ENCODE peak calls at places on chromosome 20, in nine cellular contexts. J, N, E, B, Q, G, C, Y and S are unnamed samples.

GRCh38 chr20:52279667-52280180 is 88.1 kb upstream of the ZFP64 start:
- DNase-seq in Q (no peak), B (peak; percentile 85), J (no peak), N (no peak), C (no peak), E (no peak), G (no peak), Y (no peak), S (no peak)

GRCh38 chr20:37515876-37516275 is 5.2 kb upstream of the NNAT start:
- DNase-seq in B (no peak), Q (no peak), G (no peak), E (no peak), N (no peak), J (no peak), C (no peak), Y (no peak), S (no peak)

GRCh38 chr20:3727333-3728035 is 5.0 kb upstream of the HSPA12B start:
- DNase-seq in E (peak; percentile 16), G (no peak), C (no peak), B (peak; percentile 48), Y (peak; percentile 84), N (no peak), J (peak; percentile 66), Q (peak; percentile 29), S (no peak)

GRCh38 chr20:16821211-16822089 is 73.3 kb downstream of the OTOR start:
- DNase-seq in G (peak; percentile 60), Q (peak; percentile 49), J (no peak), E (no peak), C (no peak), B (peak; percentile 48), N (no peak), Y (no peak), S (peak; percentile 51)

GRCh38 chr20:10637062-10637559 is 36.7 kb downstream of the JAG1 start:
- DNase-seq in C (peak; percentile 63), N (no peak), Q (no peak), E (peak; percentile 71), G (no peak), B (peak; percentile 67), Y (peak; percentile 85), J (peak; percentile 79), S (no peak)

GRCh38 chr20:45313065-45313695 is 5.1 kb upstream of the MATN4 start:
- DNase-seq in J (no peak), G (no peak), N (no peak), C (no peak), E (no peak), Q (no peak), Y (no peak), B (no peak), S (no peak)

GRCh38 chr20:8244637-8245036 is 112.6 kb downstream of the PLCB1 start:
- DNase-seq in E (no peak), G (no peak), B (peak; percentile 84), Q (no peak), Y (peak; percentile 76), N (no peak), J (peak; percentile 42), C (no peak), S (no peak)

GRCh38 chr20:15642676-15643075 is 930.6 kb downstream of the KIF16B start:
- DNase-seq in N (no peak), J (no peak), Y (no peak), E (no peak), Q (no peak), B (peak; percentile 24), C (no peak), G (no peak), S (no peak)

GRCh38 chr20:6037082-6037481 is 16.8 kb downstream of the LRRN4 start:
- DNase-seq in Y (no peak), Q (no peak), E (no peak), B (no peak), N (no peak), C (no peak), G (no peak), J (no peak), S (no peak)
- H3K36me3 ChIP-seq in Y (peaks cover 84% of the 10 kb centered on the region), Q (peaks cover 3% of the 10 kb centered on the region), E (peaks cover 16% of the 10 kb centered on the region), B (peaks cover 7% of the 10 kb centered on the region), N (peaks cover 40% of the 10 kb centered on the region), C (no peaks in the 10 kb centered on the region), G (peaks cover 44% of the 10 kb centered on the region), J (peaks cover 85% of the 10 kb centered on the region), S (peaks cover 41% of the 10 kb centered on the region)

DNA sequence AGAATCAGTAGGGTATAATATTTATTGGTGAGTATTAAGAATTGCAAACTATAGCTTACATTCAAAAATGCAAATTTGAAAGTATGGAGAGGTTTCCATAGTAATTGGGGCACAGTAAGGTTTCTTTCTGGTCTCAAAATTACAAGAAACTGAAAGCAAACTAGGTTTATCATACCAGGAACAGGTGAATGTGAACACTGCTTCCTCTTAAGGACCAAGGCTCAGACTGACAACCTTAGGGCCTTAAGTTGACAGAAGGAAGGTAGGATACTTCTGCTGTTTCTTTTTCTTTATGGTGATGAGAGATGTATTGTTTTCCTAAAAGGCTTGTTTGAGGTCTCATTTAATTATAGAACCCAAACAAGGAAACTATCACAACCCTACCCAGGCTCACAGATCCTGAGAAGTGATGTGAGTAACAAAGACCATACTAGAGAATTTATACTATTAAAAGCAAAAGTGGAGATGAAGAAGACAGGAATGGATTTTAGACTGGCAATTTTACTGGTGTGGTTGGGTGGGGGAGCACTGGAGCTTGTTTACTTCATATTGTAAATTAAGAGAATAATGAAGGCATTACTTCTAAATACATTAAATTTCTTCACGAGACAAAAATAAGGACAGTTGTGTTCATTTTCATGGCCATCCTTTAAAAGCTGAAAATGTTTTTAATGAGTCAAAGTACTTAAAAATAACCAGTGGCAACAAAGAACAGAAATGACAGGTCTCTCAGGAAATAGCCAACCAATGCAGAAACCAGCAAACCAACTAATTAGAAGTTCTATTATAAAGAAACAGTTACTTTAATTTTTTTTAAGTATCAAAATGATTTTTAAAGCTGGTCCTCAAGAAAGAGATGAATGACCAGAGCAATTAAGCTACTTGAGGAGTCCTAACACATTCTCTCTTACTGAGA is 21.3 kb downstream of the STAU1 start:
- DNase-seq in J (no peak), Y (no peak), G (no peak), E (no peak), Q (no peak), B (no peak), N (no peak), C (no peak), S (no peak)
- H3K4me3 ChIP-seq in J (peak overlapping the region; percentile 4), Y (no peak overlapping the region), G (no peak overlapping the region), E (no peak overlapping the region), Q (no peak overlapping the region), B (no peak overlapping the region), N (no peak overlapping the region), C (no peak overlapping the region), S (no peak overlapping the region)

GRCh38 chr20:5085380-5085779 is 34.4 kb downstream of the PCNA start:
- DNase-seq in J (peak; percentile 39), C (no peak), B (no peak), G (no peak), N (no peak), E (peak; percentile 33), Y (no peak), Q (no peak), S (no peak)
- H3K4me1 ChIP-seq in J (no peaks in the 10 kb centered on the region), C (no peaks in the 10 kb centered on the region), B (no peaks in the 10 kb centered on the region), G (no peaks in the 10 kb centered on the region), N (peaks cover 9% of the 10 kb centered on the region), E (no peaks in the 10 kb centered on the region), Y (no peaks in the 10 kb centered on the region), Q (no peaks in the 10 kb centered on the region), S (no peaks in the 10 kb centered on the region)

DNA sequence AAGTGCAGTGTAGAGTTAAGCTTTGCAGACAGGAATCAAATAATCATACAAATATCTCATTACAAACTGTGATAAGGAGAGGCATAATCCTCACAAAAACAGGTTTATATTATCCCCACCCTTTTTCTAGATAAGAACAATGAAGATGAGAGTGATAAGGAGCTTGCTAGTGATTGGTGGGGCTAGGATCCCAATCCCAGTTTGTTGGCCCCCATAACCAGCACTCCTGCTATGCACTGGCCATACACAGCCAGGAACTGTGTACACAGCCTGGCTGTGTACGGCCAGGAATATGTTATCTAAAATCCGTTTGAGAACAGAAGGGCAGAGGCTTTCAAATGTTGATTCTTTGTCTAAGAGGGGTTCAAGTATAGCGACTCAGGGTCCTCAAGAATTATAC is 180.6 kb downstream of the EYA2 start:
- DNase-seq in Q (peak; percentile 42), J (no peak), G (no peak), Y (no peak), N (no peak), E (no peak), C (no peak), B (no peak), S (no peak)
- H3K36me3 ChIP-seq in Q (no peaks in the 10 kb centered on the region), J (peaks cover 4% of the 10 kb centered on the region), G (no peaks in the 10 kb centered on the region), Y (peaks cover 5% of the 10 kb centered on the region), N (no peaks in the 10 kb centered on the region), E (no peaks in the 10 kb centered on the region), C (no peaks in the 10 kb centered on the region), B (no peaks in the 10 kb centered on the region), S (no peaks in the 10 kb centered on the region)